ENCODE peak calls at places on chromosomes 12 and 14, in eight cellular contexts. K, B, A, L, D, C, O and X are unnamed samples.

GRCh38 chr12:111937429-111937828 is 75.5 kb downstream of the TMEM116 start:
- DNase-seq in C (no peak), A (no peak), D (no peak), L (no peak), O (no peak), K (no peak), B (no peak), X (no peak)

GRCh38 chr12:12927211-12928079 is 24.5 kb downstream of the GPRC5D start:
- DNase-seq in O (peak), K (no peak), B (no peak), D (no peak), L (peak), A (no peak), C (no peak), X (peak)

GRCh38 chr12:102740157-102741032 is 176.6 kb downstream of the PAH start:
- DNase-seq in O (no peak), D (no peak), C (no peak), B (no peak), K (peak), A (peak), L (no peak), X (peak)

GRCh38 chr14:33589334-33589733 is 361.5 kb downstream of the EGLN3 start:
- DNase-seq in B (no peak), D (peak), O (no peak), A (peak), L (no peak), C (no peak), K (no peak), X (peak)

GRCh38 chr12:67534671-67535070 is 113.9 kb upstream of the DYRK2 start:
- DNase-seq in K (no peak), A (peak), D (peak), C (no peak), O (no peak), L (no peak), B (no peak), X (no peak)

GRCh38 chr12:48070033-48070432 is 35.8 kb downstream of the SENP1 start:
- DNase-seq in A (no peak), B (no peak), O (no peak), D (no peak), K (no peak), L (no peak), C (no peak), X (no peak)

GRCh38 chr14:51069065-51069464 is 25.8 kb downstream of the TRIM9 start:
- DNase-seq in O (no peak), D (no peak), B (no peak), C (no peak), L (no peak), A (no peak), K (no peak), X (peak)

GRCh38 chr14:99514552-99515300 is 33.5 kb downstream of the CCNK start:
- DNase-seq in A (no peak), D (no peak), K (no peak), O (no peak), L (peak), B (no peak), C (no peak), X (no peak)

GRCh38 chr12:52354197-52354596 is 13.1 kb downstream of the KRT85 start:
- DNase-seq in C (no peak), K (no peak), O (no peak), B (no peak), A (no peak), D (no peak), L (peak), X (no peak)

GRCh38 chr14:71721791-71722190 is 210.4 kb upstream of the RGS6 start:
- DNase-seq in O (no peak), K (no peak), A (no peak), C (no peak), L (no peak), D (no peak), B (peak), X (no peak)

GRCh38 chr12:69002969-69003368 is 70.0 kb upstream of the CPM start:
- DNase-seq in C (no peak), L (no peak), A (no peak), O (no peak), B (no peak), D (no peak), K (no peak), X (no peak)

GRCh38 chr14:50116986-50117385 is 614 bp upstream of the VCPKMT start:
- DNase-seq in D (no peak), A (no peak), C (no peak), B (no peak), L (no peak), O (no peak), K (no peak), X (no peak)

GRCh38 chr14:72781476-72782181 is 112.3 kb downstream of the DPF3 start:
- DNase-seq in O (no peak), A (peak), K (no peak), L (peak), C (no peak), D (peak), B (no peak), X (peak)